ENCODE peak calls at places on chromosomes 5 and 9, in seven cellular contexts. I, M, E, Y, X, R and D are unnamed samples.

GRCh38 chr5:115522832-115523365 is 21.7 kb downstream of the FEM1C start:
- DNase-seq in I (no peak), R (no peak), E (no peak), M (no peak), X (no peak), Y (no peak), D (no peak)

GRCh38 chr9:36845844-36846243 is 188.2 kb downstream of the PAX5 start:
- DNase-seq in Y (no peak), X (no peak), E (no peak), M (no peak), R (no peak), I (no peak), D (no peak)

GRCh38 chr5:140005145-140005591 is 37.9 kb downstream of the NRG2 start:
- DNase-seq in E (no peak), M (no peak), Y (no peak), I (no peak), X (no peak), R (no peak), D (no peak)

GRCh38 chr9:114220129-114220541 is 64.8 kb downstream of the COL27A1 start:
- DNase-seq in X (no peak), R (no peak), I (no peak), E (no peak), M (no peak), Y (no peak), D (no peak)

GRCh38 chr5:124986170-124986569 is 239.7 kb upstream of the ZNF608 start:
- DNase-seq in X (no peak), M (no peak), E (no peak), I (no peak), Y (no peak), R (no peak), D (no peak)

GRCh38 chr9:21591221-21592062 is 109.3 kb upstream of the IFNE start:
- DNase-seq in Y (peak; percentile 33), M (peak; percentile 53), R (peak; percentile 13), I (peak; percentile 25), E (peak; percentile 98), X (no peak), D (peak; percentile 47)

GRCh38 chr5:124453221-124454032 is 293.0 kb downstream of the ZNF608 start:
- DNase-seq in X (no peak), I (no peak), R (no peak), Y (no peak), M (no peak), E (peak; percentile 2), D (no peak)

GRCh38 chr5:170634236-170634990 is 130.6 kb downstream of the KCNIP1 start:
- DNase-seq in I (no peak), R (no peak), Y (no peak), X (peak; percentile 15), E (no peak), M (no peak), D (no peak)

GRCh38 chr9:87662808-87663528 is 63.0 kb upstream of the CTSL start:
- DNase-seq in R (peak; percentile 77), M (no peak), Y (peak; percentile 85), E (no peak), I (no peak), X (no peak), D (peak; percentile 59)

GRCh38 chr5:134445841-134446818 is 34.4 kb upstream of the CDKN2AIPNL start:
- DNase-seq in R (no peak), X (peak; percentile 67), M (no peak), I (no peak), Y (no peak), E (no peak), D (no peak)

GRCh38 chr9:115781361-115781760 is 372.2 kb upstream of the PAPPA start:
- DNase-seq in I (no peak), R (no peak), E (no peak), Y (no peak), X (no peak), M (no peak), D (no peak)

DNA sequence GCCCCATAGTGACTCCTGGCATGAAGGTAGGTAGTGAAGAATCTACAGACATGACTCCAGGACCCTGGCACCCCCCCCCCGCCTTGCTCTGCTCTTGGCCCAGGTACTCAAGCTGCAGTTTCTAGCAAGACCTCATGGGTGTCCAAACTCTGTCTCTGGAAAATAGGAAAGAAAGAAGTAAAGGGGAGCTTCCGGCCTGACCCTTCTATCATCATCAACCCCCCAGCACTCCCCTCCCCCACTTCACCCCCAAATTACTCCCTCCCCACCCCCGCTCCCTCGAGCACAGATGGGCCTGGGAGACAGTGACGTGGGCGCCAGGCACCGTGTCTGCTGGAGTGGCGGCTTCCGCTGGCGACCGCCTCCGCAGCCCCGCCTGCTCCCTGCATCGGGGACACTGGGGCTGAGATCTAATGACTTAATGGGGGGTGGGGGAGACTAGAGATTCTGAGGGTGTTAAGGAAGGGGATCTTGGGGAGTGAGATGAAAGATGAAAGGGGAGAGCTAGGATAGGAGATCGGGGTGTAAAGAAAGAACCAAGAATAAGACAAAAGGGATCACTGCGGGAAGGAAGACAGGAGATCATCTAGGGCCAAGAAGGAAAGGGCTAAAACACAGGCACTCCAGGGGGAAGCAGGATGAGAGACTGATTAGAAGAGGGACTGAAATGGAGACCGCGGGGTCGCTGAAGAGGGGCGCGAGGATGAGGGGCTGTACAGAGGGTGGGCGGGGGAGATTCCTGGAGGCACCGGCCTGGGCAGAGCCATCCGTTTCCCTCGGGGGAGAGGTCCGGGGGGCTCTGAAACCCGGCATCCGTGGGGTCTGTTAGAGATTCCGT is 1.1 kb upstream of the DNAJB5 start:
- DNase-seq in Y (no peak), I (no peak), R (peak; percentile 51), E (no peak), X (peak; percentile 88), M (peak; percentile 76), D (peak; percentile 75)
- H3K4me3 ChIP-seq in Y (peak overlapping the region; percentile 42), I (peak overlapping the region; percentile 79), R (peak overlapping the region; percentile 88), E (peak overlapping the region; percentile 78), X (peak overlapping the region; percentile 91), M (peak overlapping the region; percentile 92), D (peak overlapping the region; percentile 68)

DNA sequence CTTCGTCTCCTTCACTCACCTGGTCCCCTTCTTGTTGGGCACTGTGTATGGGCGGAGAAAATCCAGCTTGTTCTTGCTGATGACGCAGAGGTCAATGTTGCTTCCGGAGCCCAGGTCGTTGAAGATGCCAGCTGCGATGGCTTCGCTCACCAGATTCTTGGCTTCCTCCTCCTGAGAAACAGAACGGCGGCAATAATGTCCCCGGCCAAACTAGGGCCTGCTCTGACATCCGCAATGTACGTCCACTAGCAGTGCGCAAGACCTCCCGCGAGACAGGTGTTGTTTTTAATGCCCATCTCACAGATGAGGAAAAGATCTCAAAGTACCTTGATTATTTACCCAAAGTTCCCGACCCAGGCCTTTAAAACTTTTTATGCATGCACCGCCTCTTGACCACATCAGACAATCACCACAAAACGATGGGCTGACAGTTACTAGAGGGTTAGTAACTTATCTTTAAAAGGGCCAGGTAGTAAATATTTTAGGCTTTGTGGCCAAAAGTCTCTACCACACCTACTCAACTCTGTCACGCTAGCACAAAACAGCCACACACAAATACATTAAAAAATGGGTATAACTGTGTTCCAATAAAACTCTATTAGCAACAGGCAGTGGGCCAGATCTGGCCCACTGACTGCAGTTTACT is 58.4 kb downstream of the PSMB7 start:
- DNase-seq in M (no peak), R (no peak), I (no peak), Y (no peak), X (no peak), E (no peak), D (no peak)
- H3K36me3 ChIP-seq in M (peaks cover 19% of the 10 kb centered on the region), R (peaks cover 35% of the 10 kb centered on the region), I (peaks cover 15% of the 10 kb centered on the region), Y (peaks cover 33% of the 10 kb centered on the region), X (peaks cover 43% of the 10 kb centered on the region), E (peaks cover 2% of the 10 kb centered on the region), D (peaks cover 67% of the 10 kb centered on the region)

GRCh38 chr9:129554649-129555048 is 66.3 kb downstream of the C9orf50 start:
- DNase-seq in Y (no peak), X (peak; percentile 60), E (no peak), R (no peak), I (no peak), M (no peak), D (no peak)

GRCh38 chr9:129558063-129558550 is 62.8 kb downstream of the C9orf50 start:
- DNase-seq in Y (no peak), E (no peak), X (no peak), R (no peak), I (no peak), M (no peak), D (no peak)

GRCh38 chr9:129557192-129558036 is 63.5 kb downstream of the C9orf50 start:
- DNase-seq in R (no peak), I (no peak), M (no peak), E (no peak), Y (no peak), X (no peak), D (no peak)

GRCh38 chr9:129555512-129556203 is 65.2 kb downstream of the C9orf50 start:
- DNase-seq in M (no peak), R (no peak), I (no peak), E (no peak), X (peak; percentile 61), Y (no peak), D (no peak)

GRCh38 chr9:129556576-129557191 is 64.2 kb downstream of the C9orf50 start:
- DNase-seq in X (no peak), I (no peak), Y (no peak), E (no peak), R (no peak), M (no peak), D (peak; percentile 21)
- H3K27ac ChIP-seq in X (peak overlapping the region; percentile 49), I (no peak overlapping the region), Y (no peak overlapping the region), E (peak overlapping the region; percentile 68), R (no peak overlapping the region), M (no peak overlapping the region), D (no peak overlapping the region)

GRCh38 chr9:92607088-92607487 is 62.8 kb downstream of the IPPK start:
- DNase-seq in I (no peak), R (no peak), E (no peak), M (no peak), X (no peak), Y (no peak), D (peak; percentile 42)
- H3K4me3 ChIP-seq in I (no peak overlapping the region), R (no peak overlapping the region), E (no peak overlapping the region), M (no peak overlapping the region), X (no peak overlapping the region), Y (no peak overlapping the region), D (no peak overlapping the region)

DNA sequence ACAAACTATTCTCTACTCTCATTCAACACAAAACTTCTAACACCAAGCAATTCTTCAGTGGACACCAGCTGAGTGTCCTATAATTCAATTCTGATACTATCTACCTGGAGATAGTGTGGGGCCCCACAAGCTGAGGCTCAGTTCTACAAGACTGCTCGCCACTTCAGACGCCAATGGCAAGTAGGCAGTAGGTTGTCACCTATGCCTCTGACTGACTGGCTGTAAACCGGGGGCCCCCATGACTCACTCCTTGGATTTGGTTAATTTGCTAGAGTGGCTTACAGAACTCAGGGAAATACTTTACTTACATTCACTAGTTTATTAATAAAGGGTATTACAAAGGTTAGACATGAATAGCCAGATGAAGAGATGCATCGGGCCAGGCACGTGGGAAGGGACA is 21.5 kb downstream of the INIP start:
- DNase-seq in R (no peak), X (no peak), M (no peak), E (no peak), Y (no peak), I (no peak), D (no peak)
- H3K36me3 ChIP-seq in R (peaks cover 35% of the 10 kb centered on the region), X (peaks cover 21% of the 10 kb centered on the region), M (peaks cover 7% of the 10 kb centered on the region), E (no peaks in the 10 kb centered on the region), Y (peaks cover 9% of the 10 kb centered on the region), I (peaks cover 6% of the 10 kb centered on the region), D (peaks cover 63% of the 10 kb centered on the region)

DNA sequence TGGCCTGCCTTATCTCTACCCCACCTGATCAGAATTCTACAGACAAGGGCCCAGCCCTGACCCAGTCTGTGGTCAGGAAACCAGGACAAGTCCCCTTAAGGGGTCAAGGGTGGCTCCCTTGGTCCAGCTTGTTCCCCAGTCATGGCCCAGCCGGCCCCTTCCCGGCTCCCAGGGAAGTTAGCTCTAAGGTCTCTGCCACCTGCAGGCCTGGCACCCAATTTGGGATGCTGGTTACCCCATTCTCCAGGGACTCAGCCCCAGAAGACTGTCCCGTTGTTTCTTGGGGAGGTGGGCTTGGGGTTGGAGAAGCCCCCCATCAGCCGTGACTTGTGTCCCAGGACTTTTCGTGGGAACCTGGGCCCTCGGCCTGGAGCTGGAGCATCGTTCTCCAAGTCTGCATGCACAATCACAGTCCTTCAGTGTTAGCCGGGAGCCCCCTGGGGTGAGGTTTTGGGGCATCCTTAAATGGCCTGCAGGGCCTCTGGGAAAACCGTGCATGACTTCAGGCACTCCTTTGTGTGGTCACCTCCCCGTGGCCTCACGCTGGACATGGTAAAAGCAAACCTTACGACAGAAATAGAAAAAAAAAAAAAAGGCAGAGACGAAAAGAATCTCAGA is 150.8 kb upstream of the PHYKPL start:
- DNase-seq in E (no peak), M (no peak), X (peak; percentile 27), R (no peak), Y (no peak), I (no peak), D (no peak)
- H3K27ac ChIP-seq in E (no peak overlapping the region), M (no peak overlapping the region), X (no peak overlapping the region), R (no peak overlapping the region), Y (no peak overlapping the region), I (no peak overlapping the region), D (no peak overlapping the region)